ENCODE peak calls at places on chromosomes 2 and 18, in seven cellular contexts. One of them, this sample, is unnamed.

GRCh38 chr2:135845257-135845656 is 8.3 kb upstream of the LCT start:
- DNase-seq in brain microvascular endothelial cell: no peak
- DNase-seq in posterior vena cava: no peak
- DNase-seq in pons: no peak
- DNase-seq in right cardiac atrium: no peak
- DNase-seq in AG04450: no peak
- DNase-seq in NCI-H2081 treated with DMSO at 0.1 percent for 48 hours: no peak
- DNase-seq in this sample: no peak

GRCh38 chr18:58806826-58807714 is 57.6 kb upstream of the ZNF532 start:
- DNase-seq in brain microvascular endothelial cell: no peak
- DNase-seq in posterior vena cava: no peak
- DNase-seq in pons: no peak
- DNase-seq in right cardiac atrium: no peak
- DNase-seq in AG04450: no peak
- DNase-seq in NCI-H2081 treated with DMSO at 0.1 percent for 48 hours: no peak
- DNase-seq in this sample: no peak

GRCh38 chr2:189287982-189288494 is 108.5 kb upstream of the COL5A2 start:
- DNase-seq in brain microvascular endothelial cell: peak
- DNase-seq in posterior vena cava: no peak
- DNase-seq in pons: peak
- DNase-seq in right cardiac atrium: no peak
- DNase-seq in AG04450: peak
- DNase-seq in NCI-H2081 treated with DMSO at 0.1 percent for 48 hours: peak
- DNase-seq in this sample: no peak

GRCh38 chr18:55838841-55839240 is 250.8 kb upstream of the TCF4 start:
- DNase-seq in brain microvascular endothelial cell: peak
- DNase-seq in posterior vena cava: no peak
- DNase-seq in pons: no peak
- DNase-seq in right cardiac atrium: no peak
- DNase-seq in AG04450: no peak
- DNase-seq in NCI-H2081 treated with DMSO at 0.1 percent for 48 hours: no peak
- DNase-seq in this sample: no peak

GRCh38 chr2:218961229-218961628 is 1.8 kb downstream of the CDK5R2 start:
- DNase-seq in brain microvascular endothelial cell: no peak
- DNase-seq in posterior vena cava: no peak
- DNase-seq in pons: no peak
- DNase-seq in right cardiac atrium: no peak
- DNase-seq in AG04450: no peak
- DNase-seq in NCI-H2081 treated with DMSO at 0.1 percent for 48 hours: no peak
- DNase-seq in this sample: no peak

GRCh38 chr2:159032156-159032555 is 63.7 kb downstream of the TANC1 start:
- DNase-seq in brain microvascular endothelial cell: no peak
- DNase-seq in posterior vena cava: no peak
- DNase-seq in pons: no peak
- DNase-seq in right cardiac atrium: no peak
- DNase-seq in AG04450: no peak
- DNase-seq in NCI-H2081 treated with DMSO at 0.1 percent for 48 hours: no peak
- DNase-seq in this sample: no peak

GRCh38 chr2:43226558-43226954 is at the start of gene ZFP36L2:
- DNase-seq in brain microvascular endothelial cell: peak
- DNase-seq in posterior vena cava: peak
- DNase-seq in pons: peak
- DNase-seq in right cardiac atrium: peak
- DNase-seq in AG04450: peak
- DNase-seq in NCI-H2081 treated with DMSO at 0.1 percent for 48 hours: peak
- DNase-seq in this sample: peak

GRCh38 chr2:148253716-148254115 is 232.8 kb downstream of the MBD5 start:
- DNase-seq in brain microvascular endothelial cell: no peak
- DNase-seq in posterior vena cava: no peak
- DNase-seq in pons: no peak
- DNase-seq in right cardiac atrium: no peak
- DNase-seq in AG04450: no peak
- DNase-seq in NCI-H2081 treated with DMSO at 0.1 percent for 48 hours: no peak
- DNase-seq in this sample: no peak

GRCh38 chr2:222907790-222908431 is 47.1 kb downstream of the ACSL3 start:
- DNase-seq in brain microvascular endothelial cell: no peak
- DNase-seq in posterior vena cava: no peak
- DNase-seq in pons: no peak
- DNase-seq in right cardiac atrium: no peak
- DNase-seq in AG04450: peak
- DNase-seq in NCI-H2081 treated with DMSO at 0.1 percent for 48 hours: no peak
- DNase-seq in this sample: no peak